ENCODE peak calls at places on chromosomes 1 and 21, in six cellular contexts. T is neural progenitor cell, E is PC-3, N is hepatocyte, V is HCT116, P is MM.1S. C is an unnamed sample.

GRCh38 chr1:29441916-29442668 is 205.8 kb downstream of the PTPRU start:
- DNase-seq in V (no peak), N (no peak), P (no peak), T (no peak), E (no peak), C (no peak)

GRCh38 chr21:44865561-44866280 is 7.8 kb downstream of the PTTG1IP start:
- DNase-seq in N (peak), E (peak), P (peak), V (no peak), T (no peak), C (no peak)

GRCh38 chr1:88801575-88802208 is 89.7 kb downstream of the GTF2B start:
- DNase-seq in E (no peak), T (no peak), P (no peak), N (no peak), V (no peak), C (no peak)

GRCh38 chr1:183209533-183210158 is 23.6 kb downstream of the LAMC2 start:
- DNase-seq in T (no peak), N (peak), V (peak), E (peak), P (peak), C (no peak)

GRCh38 chr1:43325381-43325780 is 12.2 kb upstream of the MPL start:
- DNase-seq in E (no peak), P (no peak), N (no peak), T (no peak), V (no peak), C (no peak)

GRCh38 chr1:215421772-215422171 is 145.3 kb upstream of the KCTD3 start:
- DNase-seq in V (no peak), N (no peak), E (peak), T (no peak), P (no peak), C (no peak)

GRCh38 chr21:33403786-33404571 is 766 bp downstream of the IFNGR2 start:
- DNase-seq in E (peak), T (peak), N (peak), P (peak), V (no peak), C (peak)

GRCh38 chr1:235500971-235501540 is 3.2 kb downstream of the B3GALNT2 start:
- DNase-seq in V (no peak), P (no peak), N (no peak), E (peak), T (no peak), C (peak)

GRCh38 chr1:242886137-242886536 is 361.6 kb upstream of the PLD5 start:
- DNase-seq in V (no peak), P (no peak), E (no peak), N (peak), T (no peak), C (no peak)

GRCh38 chr1:167516404-167517388 is 1.6 kb downstream of the CD247 start:
- DNase-seq in N (no peak), T (no peak), E (no peak), V (no peak), P (no peak), C (no peak)

GRCh38 chr1:240613353-240614142 is 1.6 kb upstream of the GREM2 start:
- DNase-seq in T (no peak), V (no peak), E (no peak), N (no peak), P (peak), C (no peak)

GRCh38 chr1:29753244-29753643 is 516.9 kb downstream of the PTPRU start:
- DNase-seq in V (no peak), T (no peak), E (no peak), P (no peak), N (no peak), C (no peak)

GRCh38 chr1:97693601-97694000 is 227.2 kb downstream of the DPYD start:
- DNase-seq in V (no peak), E (no peak), N (no peak), T (no peak), P (no peak), C (no peak)

GRCh38 chr1:197526736-197527371 is 248.4 kb downstream of the DENND1B start:
- DNase-seq in V (peak), T (peak), P (peak), N (peak), E (peak), C (peak)

GRCh38 chr1:206940588-206940936 is 5.7 kb downstream of the PIGR start:
- DNase-seq in E (no peak), V (no peak), N (no peak), P (no peak), T (no peak), C (no peak)

GRCh38 chr1:227323164-227323955 is 5.1 kb upstream of the CDC42BPA start:
- DNase-seq in V (no peak), T (no peak), N (no peak), P (no peak), E (peak), C (no peak)

GRCh38 chr1:12402844-12403243 is 173.0 kb downstream of the VPS13D start:
- DNase-seq in E (no peak), N (no peak), T (no peak), P (no peak), V (no peak), C (no peak)

GRCh38 chr1:27301052-27301422 is 20.9 kb upstream of the TMEM222 start:
- DNase-seq in T (no peak), V (no peak), N (no peak), E (no peak), P (no peak), C (no peak)

GRCh38 chr1:178324003-178324402 is 172.8 kb downstream of the CLEC20A start:
- DNase-seq in E (peak), N (no peak), V (no peak), T (no peak), P (no peak), C (no peak)

GRCh38 chr1:86753700-86754099 is 49.3 kb downstream of the SH3GLB1 start:
- DNase-seq in V (peak), N (no peak), T (peak), E (peak), P (peak), C (peak)

GRCh38 chr1:109619655-109620395 is at the start of gene AMPD2:
- DNase-seq in P (peak), N (peak), E (peak), V (peak), T (peak), C (peak)

GRCh38 chr1:216700779-216701178 is 22.4 kb downstream of the ESRRG start:
- DNase-seq in E (peak), N (no peak), P (no peak), V (no peak), T (no peak), C (no peak)

GRCh38 chr1:168774241-168774640 is 45.2 kb upstream of the DPT start:
- DNase-seq in P (no peak), V (no peak), E (no peak), N (peak), T (no peak), C (no peak)

GRCh38 chr1:94385354-94385947 is 32.7 kb upstream of the ABCD3 start:
- DNase-seq in P (no peak), V (no peak), E (no peak), T (no peak), N (no peak), C (no peak)

GRCh38 chr1:33244143-33244808 is 12.0 kb upstream of the ZNF362 start:
- DNase-seq in V (no peak), T (no peak), E (peak), P (no peak), N (no peak), C (no peak)
- TF ChIP-seq EZH2phosphoT487 in V (no peak), T (no peak), E (no peak), P (no peak), N (no peak), C (no peak)

GRCh38 chr1:40877681-40878080 is 15.5 kb upstream of the CITED4 start:
- DNase-seq in T (no peak), E (peak), V (no peak), P (no peak), N (no peak), C (no peak)

GRCh38 chr1:40878906-40879305 is 16.7 kb upstream of the CITED4 start:
- DNase-seq in N (no peak), V (no peak), E (no peak), T (no peak), P (no peak), C (no peak)

GRCh38 chr1:40876436-40876761 is 14.2 kb upstream of the CITED4 start:
- DNase-seq in N (no peak), P (no peak), V (no peak), T (no peak), E (no peak), C (no peak)

GRCh38 chr1:40879487-40880175 is 17.5 kb upstream of the CITED4 start:
- DNase-seq in P (no peak), T (no peak), V (no peak), N (no peak), E (no peak), C (no peak)

DNA sequence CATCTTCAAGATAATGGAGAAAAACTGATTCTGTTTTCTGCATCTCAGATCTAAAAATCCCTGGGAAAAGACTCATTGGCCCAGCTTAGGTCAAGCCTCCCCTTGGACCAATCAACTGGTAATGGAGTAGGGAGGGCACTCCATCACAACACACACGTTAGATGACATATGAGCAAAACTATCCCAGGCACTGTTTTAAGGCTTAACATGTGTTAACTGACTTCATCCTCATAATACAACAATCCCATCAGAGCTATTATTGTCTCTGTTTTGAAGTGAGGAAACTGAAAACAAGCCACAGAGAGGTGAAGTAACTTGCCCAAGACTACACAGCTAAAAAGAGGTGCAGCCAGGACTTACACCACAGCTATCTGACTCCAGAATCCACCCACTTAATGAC is 14.7 kb upstream of the CITED4 start:
- DNase-seq in E (no peak), N (no peak), T (no peak), V (no peak), P (no peak), C (no peak)
- TF ChIP-seq EZH2phosphoT487 in E (no peak), N (no peak), T (no peak), V (no peak), P (no peak), C (no peak)

GRCh38 chr1:173249349-173249748 is 42.2 kb upstream of the TNFSF4 start:
- DNase-seq in T (no peak), V (no peak), E (peak), P (no peak), N (no peak), C (no peak)
- TF ChIP-seq EZH2phosphoT487 in T (no peak), V (no peak), E (no peak), P (no peak), N (no peak), C (no peak)

GRCh38 chr1:222813866-222814535 is 838 bp upstream of the DISP1 start:
- DNase-seq in P (no peak), E (no peak), V (no peak), N (no peak), T (no peak), C (no peak)
- TF ChIP-seq EZH2phosphoT487 in P (no peak), E (no peak), V (no peak), N (no peak), T (no peak), C (no peak)

DNA sequence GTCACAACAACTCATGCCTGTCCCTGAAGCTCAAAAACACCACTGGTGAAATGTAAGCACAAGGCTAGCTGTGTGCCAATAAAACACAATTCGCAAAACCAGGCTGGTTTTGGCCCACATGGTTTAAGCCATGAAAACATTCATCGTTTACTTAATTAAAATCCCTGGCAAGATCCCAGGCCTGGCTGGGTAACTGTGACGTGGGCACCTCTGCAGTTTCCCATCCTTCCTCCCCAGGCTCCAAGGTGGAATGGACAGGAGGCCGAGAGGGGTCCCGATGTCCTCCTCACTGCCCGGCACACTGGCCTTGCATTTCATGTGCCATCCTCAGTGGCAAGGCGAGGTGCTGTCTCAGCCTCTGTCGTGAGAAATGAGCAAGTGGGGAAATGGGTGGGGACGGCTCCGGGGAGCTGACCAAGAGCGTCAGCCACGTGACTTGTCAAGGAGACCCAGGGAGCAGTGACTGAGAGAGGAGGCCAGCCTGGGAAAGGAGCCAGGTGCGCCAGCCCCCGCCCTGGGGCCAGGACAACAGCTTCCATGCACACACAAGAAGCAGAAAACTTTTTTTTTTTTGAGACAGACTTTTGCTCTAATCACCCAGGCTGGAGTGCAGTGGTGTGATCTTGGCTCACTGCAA is 153.1 kb upstream of the RAB4A start:
- DNase-seq in T (no peak), E (peak), V (no peak), N (peak), P (no peak), C (no peak)
- TF ChIP-seq EZH2phosphoT487 in T (no peak), E (no peak), V (no peak), N (no peak), P (no peak), C (no peak)

DNA sequence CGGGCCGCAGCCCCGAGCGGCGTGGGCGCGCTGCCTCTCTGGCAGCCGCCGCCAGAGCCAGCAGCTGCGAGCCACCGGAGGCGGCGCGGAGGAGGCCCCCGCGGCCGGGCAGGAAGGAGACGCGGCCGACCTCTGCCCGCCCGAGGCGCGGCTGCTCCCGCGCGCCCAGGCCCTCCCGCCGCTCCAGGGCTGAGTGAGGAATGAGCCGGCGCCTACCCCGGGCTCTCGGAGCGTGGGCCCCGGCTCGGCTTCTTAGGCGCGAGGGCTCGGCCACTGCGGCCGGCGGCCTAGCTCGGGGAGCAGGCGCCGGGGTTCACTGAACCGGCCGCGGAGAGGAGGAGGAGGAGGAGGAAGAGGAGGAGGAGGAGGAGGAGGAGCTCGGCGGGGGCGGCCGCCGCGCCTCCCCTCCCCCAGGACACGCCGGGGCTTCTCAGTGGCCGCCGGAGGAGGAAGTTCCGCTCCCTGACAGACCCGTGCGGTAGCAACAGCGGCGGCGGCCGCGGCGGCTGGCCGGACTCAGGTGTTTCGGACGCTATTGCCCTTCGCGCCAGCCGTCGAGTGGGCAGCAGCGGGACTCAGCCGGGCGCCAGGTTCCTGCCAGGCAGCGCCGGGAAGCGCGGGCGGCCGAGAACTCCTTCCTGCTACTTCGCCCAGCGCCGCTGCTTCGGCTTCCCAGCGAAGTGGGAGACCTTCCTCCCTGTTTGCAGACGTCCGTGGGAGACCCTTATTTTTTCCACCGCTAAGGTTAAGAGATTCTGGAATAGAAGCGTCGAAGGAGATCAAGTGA is at the start of gene MAN1A2:
- DNase-seq in V (peak), T (peak), N (peak), E (peak), P (peak), C (peak)
- TF ChIP-seq EZH2phosphoT487 in V (no peak), T (no peak), N (no peak), E (no peak), P (no peak), C (no peak)

GRCh38 chr1:63004868-63005267 is 220.9 kb downstream of the ATG4C start:
- DNase-seq in N (no peak), P (peak), E (peak), V (peak), T (peak), C (no peak)
- TF ChIP-seq EZH2phosphoT487 in N (no peak), P (no peak), E (no peak), V (no peak), T (no peak), C (no peak)

GRCh38 chr21:30733026-30733425 is 14.0 kb downstream of the KRTAP21-2 start:
- DNase-seq in E (peak), N (no peak), T (no peak), P (no peak), V (no peak), C (no peak)
- TF ChIP-seq EZH2phosphoT487 in E (no peak), N (no peak), T (no peak), P (no peak), V (no peak), C (no peak)

GRCh38 chr21:39867198-39867650 is at the start of gene PCP4:
- DNase-seq in E (peak), P (peak), V (peak), N (peak), T (peak), C (peak)
- TF ChIP-seq EZH2phosphoT487 in E (no peak), P (no peak), V (no peak), N (no peak), T (no peak), C (no peak)